ENCODE peak calls at places on chromosomes 4 and X, in six cellular contexts. One of them, this sample, is unnamed. For H3K27me3, the result is how much of the 10 kb centered on the place peaks cover.

GRCh38 chr4:181365671-181366070 is 877.5 kb upstream of the TENM3 start:
- DNase-seq in colonic mucosa: no peak
- DNase-seq in tibial artery: no peak
- DNase-seq in BJ: no peak
- DNase-seq in uterus: no peak
- DNase-seq in brain microvascular endothelial cell: no peak
- DNase-seq in this sample: no peak

GRCh38 chr4:94978904-94979303 is 221.1 kb downstream of the BMPR1B start:
- DNase-seq in colonic mucosa: no peak
- DNase-seq in tibial artery: no peak
- DNase-seq in BJ: no peak
- DNase-seq in uterus: no peak
- DNase-seq in brain microvascular endothelial cell: peak
- DNase-seq in this sample: no peak

GRCh38 chr4:39729557-39729956 is 31.6 kb downstream of the UBE2K start:
- DNase-seq in colonic mucosa: no peak
- DNase-seq in tibial artery: no peak
- DNase-seq in BJ: no peak
- DNase-seq in uterus: no peak
- DNase-seq in brain microvascular endothelial cell: no peak
- DNase-seq in this sample: no peak

GRCh38 chrX:110081740-110082139 is 78.8 kb downstream of the TMEM164 start:
- DNase-seq in colonic mucosa: no peak
- DNase-seq in tibial artery: peak
- DNase-seq in BJ: no peak
- DNase-seq in uterus: no peak
- DNase-seq in brain microvascular endothelial cell: peak
- DNase-seq in this sample: no peak

GRCh38 chr4:149347139-149347538 is 468.5 kb downstream of the IQCM start:
- DNase-seq in colonic mucosa: no peak
- DNase-seq in tibial artery: no peak
- DNase-seq in BJ: no peak
- DNase-seq in uterus: no peak
- DNase-seq in brain microvascular endothelial cell: no peak
- DNase-seq in this sample: no peak

GRCh38 chr4:161134795-161135194 is 1029.0 kb downstream of the FSTL5 start:
- DNase-seq in colonic mucosa: no peak
- DNase-seq in tibial artery: no peak
- DNase-seq in BJ: no peak
- DNase-seq in uterus: no peak
- DNase-seq in brain microvascular endothelial cell: no peak
- DNase-seq in this sample: no peak

GRCh38 chrX:72100824-72101351 is 30.8 kb downstream of the RTL5 start:
- DNase-seq in colonic mucosa: no peak
- DNase-seq in tibial artery: no peak
- DNase-seq in BJ: no peak
- DNase-seq in uterus: no peak
- DNase-seq in brain microvascular endothelial cell: no peak
- DNase-seq in this sample: no peak

GRCh38 chr4:144732584-144733130 is 86.7 kb downstream of the HHIP start:
- DNase-seq in colonic mucosa: no peak
- DNase-seq in tibial artery: no peak
- DNase-seq in BJ: no peak
- DNase-seq in uterus: no peak
- DNase-seq in brain microvascular endothelial cell: no peak
- DNase-seq in this sample: no peak

GRCh38 chr4:152115794-152116193 is 355.0 kb upstream of the GATB start:
- DNase-seq in colonic mucosa: no peak
- DNase-seq in tibial artery: no peak
- DNase-seq in BJ: no peak
- DNase-seq in uterus: no peak
- DNase-seq in brain microvascular endothelial cell: no peak
- DNase-seq in this sample: no peak

GRCh38 chrX:26915064-26915463 is 548.1 kb downstream of the PPP4R3C start:
- DNase-seq in colonic mucosa: no peak
- DNase-seq in tibial artery: no peak
- DNase-seq in BJ: no peak
- DNase-seq in uterus: no peak
- DNase-seq in brain microvascular endothelial cell: peak
- DNase-seq in this sample: no peak

GRCh38 chr4:83889802-83890201 is 353.9 kb downstream of the GPAT3 start:
- DNase-seq in colonic mucosa: no peak
- DNase-seq in tibial artery: no peak
- DNase-seq in BJ: no peak
- DNase-seq in uterus: no peak
- DNase-seq in brain microvascular endothelial cell: peak
- DNase-seq in this sample: no peak

GRCh38 chrX:8738588-8739189 is 6.8 kb upstream of the ANOS1 start:
- DNase-seq in colonic mucosa: peak
- DNase-seq in tibial artery: peak
- DNase-seq in BJ: no peak
- DNase-seq in uterus: no peak
- DNase-seq in brain microvascular endothelial cell: no peak
- DNase-seq in this sample: peak

GRCh38 chr4:88765729-88766128 is 68.1 kb upstream of the NAP1L5 start:
- DNase-seq in colonic mucosa: no peak
- DNase-seq in tibial artery: peak
- DNase-seq in BJ: peak
- DNase-seq in uterus: no peak
- DNase-seq in brain microvascular endothelial cell: peak
- DNase-seq in this sample: no peak

GRCh38 chr4:86558799-86559198 is 35.3 kb upstream of the PTPN13 start:
- DNase-seq in colonic mucosa: no peak
- DNase-seq in tibial artery: no peak
- DNase-seq in BJ: no peak
- DNase-seq in uterus: no peak
- DNase-seq in brain microvascular endothelial cell: no peak
- DNase-seq in this sample: no peak

GRCh38 chr4:5292091-5292490 is 240.8 kb downstream of the STK32B start:
- DNase-seq in colonic mucosa: no peak
- DNase-seq in tibial artery: no peak
- DNase-seq in BJ: no peak
- DNase-seq in uterus: no peak
- DNase-seq in brain microvascular endothelial cell: no peak
- DNase-seq in this sample: no peak

GRCh38 chrX:17655232-17656034 is 81.9 kb upstream of the SCML1 start:
- DNase-seq in colonic mucosa: no peak
- DNase-seq in tibial artery: no peak
- DNase-seq in BJ: no peak
- DNase-seq in uterus: no peak
- DNase-seq in brain microvascular endothelial cell: no peak
- DNase-seq in this sample: peak

GRCh38 chrX:123173833-123174232 is 10.2 kb upstream of the GRIA3 start:
- DNase-seq in colonic mucosa: no peak
- DNase-seq in tibial artery: no peak
- DNase-seq in BJ: no peak
- DNase-seq in uterus: no peak
- DNase-seq in brain microvascular endothelial cell: no peak
- DNase-seq in this sample: no peak

GRCh38 chr4:182212211-182212761 is 30.9 kb upstream of the TENM3 start:
- DNase-seq in colonic mucosa: no peak
- DNase-seq in tibial artery: no peak
- DNase-seq in BJ: peak
- DNase-seq in uterus: no peak
- DNase-seq in brain microvascular endothelial cell: peak
- DNase-seq in this sample: peak

GRCh38 chr4:106746451-106746850 is 289.7 kb downstream of the DKK2 start:
- DNase-seq in colonic mucosa: no peak
- DNase-seq in tibial artery: no peak
- DNase-seq in BJ: peak
- DNase-seq in uterus: no peak
- DNase-seq in brain microvascular endothelial cell: peak
- DNase-seq in this sample: no peak

GRCh38 chrX:19194285-19195242 is 72.3 kb upstream of the ADGRG2 start:
- DNase-seq in colonic mucosa: no peak
- DNase-seq in tibial artery: no peak
- DNase-seq in BJ: no peak
- DNase-seq in uterus: no peak
- DNase-seq in brain microvascular endothelial cell: no peak
- DNase-seq in this sample: no peak

GRCh38 chrX:19198448-19198847 is 76.2 kb upstream of the ADGRG2 start:
- DNase-seq in colonic mucosa: no peak
- DNase-seq in tibial artery: no peak
- DNase-seq in BJ: no peak
- DNase-seq in uterus: no peak
- DNase-seq in brain microvascular endothelial cell: no peak
- DNase-seq in this sample: no peak

GRCh38 chrX:19190902-19191301 is 68.6 kb upstream of the ADGRG2 start:
- DNase-seq in colonic mucosa: no peak
- DNase-seq in tibial artery: no peak
- DNase-seq in BJ: no peak
- DNase-seq in uterus: no peak
- DNase-seq in brain microvascular endothelial cell: no peak
- DNase-seq in this sample: no peak

GRCh38 chrX:19195243-19195610 is 73.0 kb upstream of the ADGRG2 start:
- DNase-seq in colonic mucosa: no peak
- DNase-seq in tibial artery: no peak
- DNase-seq in BJ: no peak
- DNase-seq in uterus: no peak
- DNase-seq in brain microvascular endothelial cell: no peak
- DNase-seq in this sample: no peak

DNA sequence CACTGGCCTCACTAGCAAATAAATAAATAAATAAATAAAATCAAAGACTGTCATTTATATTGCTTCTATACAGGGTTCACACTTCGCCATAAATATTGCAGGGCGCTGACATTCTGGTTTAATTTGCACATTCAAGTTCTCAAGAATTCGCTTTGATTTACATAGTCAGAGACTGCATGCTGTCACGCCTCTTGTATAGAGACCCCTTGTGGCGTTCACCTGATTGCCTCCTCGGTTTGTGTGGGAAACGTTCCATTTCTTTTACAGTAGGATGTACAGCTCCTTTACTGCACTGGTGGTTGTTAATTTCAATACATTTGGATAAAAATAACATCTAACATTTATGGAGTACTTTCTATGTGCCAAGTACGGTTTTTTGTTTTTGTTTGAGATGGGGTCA is 71.3 kb upstream of the ADGRG2 start:
- DNase-seq in colonic mucosa: no peak
- DNase-seq in tibial artery: no peak
- DNase-seq in BJ: no peak
- DNase-seq in uterus: no peak
- DNase-seq in brain microvascular endothelial cell: no peak
- DNase-seq in this sample: no peak
- TF ChIP-seq CTCF in colonic mucosa: no peak
- TF ChIP-seq CTCF in tibial artery: no peak
- TF ChIP-seq CTCF in BJ: no peak
- TF ChIP-seq CTCF in uterus: no peak
- TF ChIP-seq CTCF in brain microvascular endothelial cell: no peak
- TF ChIP-seq CTCF in this sample: peak

GRCh38 chrX:65948103-65948502 is 91.8 kb downstream of the VSIG4 start:
- DNase-seq in colonic mucosa: no peak
- DNase-seq in tibial artery: no peak
- DNase-seq in BJ: no peak
- DNase-seq in uterus: no peak
- DNase-seq in brain microvascular endothelial cell: no peak
- DNase-seq in this sample: no peak
- H3K4me3 ChIP-seq in colonic mucosa: no peak
- H3K4me3 ChIP-seq in tibial artery: no peak
- H3K4me3 ChIP-seq in BJ: no peak
- H3K4me3 ChIP-seq in uterus: no peak
- H3K4me3 ChIP-seq in brain microvascular endothelial cell: no peak
- H3K4me3 ChIP-seq in this sample: no peak

GRCh38 chr4:140754918-140755810 is 1.0 kb downstream of the TBC1D9 start:
- DNase-seq in colonic mucosa: peak
- DNase-seq in tibial artery: no peak
- DNase-seq in BJ: no peak
- DNase-seq in uterus: no peak
- DNase-seq in brain microvascular endothelial cell: no peak
- DNase-seq in this sample: no peak

GRCh38 chr4:140755811-140756291 is 334 bp downstream of the TBC1D9 start:
- DNase-seq in colonic mucosa: no peak
- DNase-seq in tibial artery: peak
- DNase-seq in BJ: no peak
- DNase-seq in uterus: peak
- DNase-seq in brain microvascular endothelial cell: no peak
- DNase-seq in this sample: peak

GRCh38 chr4:140752669-140753068 is 3.5 kb downstream of the TBC1D9 start:
- DNase-seq in colonic mucosa: no peak
- DNase-seq in tibial artery: no peak
- DNase-seq in BJ: no peak
- DNase-seq in uterus: no peak
- DNase-seq in brain microvascular endothelial cell: no peak
- DNase-seq in this sample: no peak

GRCh38 chr4:140756292-140757219 is at the start of gene TBC1D9:
- DNase-seq in colonic mucosa: peak
- DNase-seq in tibial artery: peak
- DNase-seq in BJ: peak
- DNase-seq in uterus: peak
- DNase-seq in brain microvascular endothelial cell: peak
- DNase-seq in this sample: peak

DNA sequence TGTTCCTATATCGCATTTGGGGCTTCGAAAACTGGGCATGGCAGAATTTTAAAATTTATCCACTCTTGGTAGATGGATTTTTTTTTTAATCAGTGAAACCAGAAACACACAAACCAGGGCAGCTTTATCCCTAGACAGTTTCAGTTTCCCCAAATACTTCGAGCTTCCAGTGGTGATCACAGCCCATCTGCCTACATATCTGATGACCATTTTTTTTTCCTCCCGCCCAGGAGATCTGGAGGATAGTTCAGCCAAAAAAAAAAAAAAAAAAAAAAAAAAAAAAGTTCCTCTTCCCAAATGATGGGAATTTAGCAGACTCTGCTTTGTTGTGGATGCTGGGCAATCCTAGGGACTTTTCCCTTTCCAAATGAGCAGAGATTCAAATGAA is 1.0 kb upstream of the TBC1D9 start:
- DNase-seq in colonic mucosa: no peak
- DNase-seq in tibial artery: no peak
- DNase-seq in BJ: no peak
- DNase-seq in uterus: no peak
- DNase-seq in brain microvascular endothelial cell: no peak
- DNase-seq in this sample: no peak
- H3K27me3 ChIP-seq in colonic mucosa: under half
- H3K27me3 ChIP-seq in tibial artery: under half
- H3K27me3 ChIP-seq in BJ: under half
- H3K27me3 ChIP-seq in uterus: under half
- H3K27me3 ChIP-seq in brain microvascular endothelial cell: under half
- H3K27me3 ChIP-seq in this sample: under half

GRCh38 chr4:104017213-104017612 is 297.4 kb upstream of the TACR3 start:
- DNase-seq in colonic mucosa: no peak
- DNase-seq in tibial artery: no peak
- DNase-seq in BJ: no peak
- DNase-seq in uterus: no peak
- DNase-seq in brain microvascular endothelial cell: no peak
- DNase-seq in this sample: no peak

GRCh38 chr4:104020641-104021040 is 300.9 kb upstream of the TACR3 start:
- DNase-seq in colonic mucosa: no peak
- DNase-seq in tibial artery: no peak
- DNase-seq in BJ: no peak
- DNase-seq in uterus: no peak
- DNase-seq in brain microvascular endothelial cell: no peak
- DNase-seq in this sample: no peak

DNA sequence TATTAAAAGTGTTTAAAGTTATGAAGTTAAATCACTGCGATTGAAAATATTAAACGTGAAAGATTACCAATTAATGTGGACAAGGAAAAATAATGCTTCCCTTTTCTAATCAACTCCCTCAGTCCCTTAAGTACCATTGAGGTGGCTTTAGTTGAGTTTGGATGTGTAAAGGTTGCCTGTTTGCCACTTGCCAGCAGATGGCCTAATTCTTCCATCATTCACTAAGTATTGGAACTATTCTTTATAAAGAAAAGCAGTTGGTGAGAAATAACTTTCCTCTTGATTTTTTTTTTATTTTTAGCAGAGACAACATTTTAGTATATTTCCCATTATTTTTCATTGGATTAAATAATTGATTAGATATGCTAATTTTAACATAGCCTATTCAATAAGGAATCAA is 295.9 kb upstream of the TACR3 start:
- DNase-seq in colonic mucosa: no peak
- DNase-seq in tibial artery: no peak
- DNase-seq in BJ: no peak
- DNase-seq in uterus: no peak
- DNase-seq in brain microvascular endothelial cell: no peak
- DNase-seq in this sample: peak
- TF ChIP-seq CTCF in colonic mucosa: no peak
- TF ChIP-seq CTCF in tibial artery: no peak
- TF ChIP-seq CTCF in BJ: no peak
- TF ChIP-seq CTCF in uterus: no peak
- TF ChIP-seq CTCF in brain microvascular endothelial cell: peak
- TF ChIP-seq CTCF in this sample: peak